ENCODE peak calls at places on chromosomes 6 and 20, in four cellular contexts. One of them, this sample, is unnamed.

GRCh38 chr6:4948781-4949450 is 54.9 kb downstream of the RPP40 start:
- DNase-seq in SK-N-SH: no peak
- DNase-seq in heart right ventricle: no peak
- DNase-seq in fibroblast of pulmonary artery: no peak
- DNase-seq in this sample: no peak

GRCh38 chr6:111585241-111585968 is 20.3 kb downstream of the TRAF3IP2 start:
- DNase-seq in fibroblast of pulmonary artery: peak; percentile 70
- DNase-seq in SK-N-SH: no peak
- DNase-seq in heart right ventricle: no peak
- DNase-seq in this sample: no peak

GRCh38 chr6:136994782-136995181 is 50.0 kb downstream of the IL20RA start:
- DNase-seq in fibroblast of pulmonary artery: no peak
- DNase-seq in heart right ventricle: no peak
- DNase-seq in SK-N-SH: no peak
- DNase-seq in this sample: no peak

GRCh38 chr6:35919827-35920751 is 809 bp downstream of the SRPK1 start:
- DNase-seq in SK-N-SH: peak; percentile 56
- DNase-seq in fibroblast of pulmonary artery: peak; percentile 70
- DNase-seq in heart right ventricle: no peak
- DNase-seq in this sample: no peak

GRCh38 chr6:43096451-43097097 is 20.5 kb downstream of the PTK7 start:
- DNase-seq in SK-N-SH: peak; percentile 38
- DNase-seq in fibroblast of pulmonary artery: peak; percentile 73
- DNase-seq in heart right ventricle: no peak
- DNase-seq in this sample: peak; percentile 89

GRCh38 chr20:13458860-13459451 is 179.8 kb downstream of the TASP1 start:
- DNase-seq in SK-N-SH: peak; percentile 33
- DNase-seq in heart right ventricle: no peak
- DNase-seq in fibroblast of pulmonary artery: peak; percentile 68
- DNase-seq in this sample: peak; percentile 16

GRCh38 chr6:7502743-7503142 is 38.7 kb upstream of the DSP start:
- DNase-seq in SK-N-SH: no peak
- DNase-seq in heart right ventricle: no peak
- DNase-seq in fibroblast of pulmonary artery: no peak
- DNase-seq in this sample: no peak

GRCh38 chr6:21070620-21071019 is 522.9 kb upstream of the SOX4 start:
- DNase-seq in SK-N-SH: no peak
- DNase-seq in heart right ventricle: no peak
- DNase-seq in fibroblast of pulmonary artery: no peak
- DNase-seq in this sample: no peak

GRCh38 chr20:51383891-51384510 is 158.5 kb downstream of the NFATC2 start:
- DNase-seq in SK-N-SH: no peak
- DNase-seq in heart right ventricle: no peak
- DNase-seq in fibroblast of pulmonary artery: no peak
- DNase-seq in this sample: no peak

GRCh38 chr6:6678185-6678671 is 89.7 kb downstream of the LY86 start:
- DNase-seq in SK-N-SH: no peak
- DNase-seq in fibroblast of pulmonary artery: peak; percentile 64
- DNase-seq in heart right ventricle: no peak
- DNase-seq in this sample: peak; percentile 24

GRCh38 chr20:23442436-23442835 is 3.0 kb downstream of the CSTL1 start:
- DNase-seq in heart right ventricle: no peak
- DNase-seq in SK-N-SH: no peak
- DNase-seq in fibroblast of pulmonary artery: no peak
- DNase-seq in this sample: no peak

GRCh38 chr6:136345145-136345544 is 55.5 kb upstream of the BCLAF1 start:
- DNase-seq in fibroblast of pulmonary artery: no peak
- DNase-seq in SK-N-SH: no peak
- DNase-seq in heart right ventricle: no peak
- DNase-seq in this sample: no peak

GRCh38 chr6:11702796-11703130 is 75.8 kb downstream of the ADTRP start:
- DNase-seq in fibroblast of pulmonary artery: no peak
- DNase-seq in heart right ventricle: no peak
- DNase-seq in SK-N-SH: no peak
- DNase-seq in this sample: no peak

GRCh38 chr6:44011350-44011925 is 115.8 kb downstream of the MRPL14 start:
- DNase-seq in heart right ventricle: no peak
- DNase-seq in SK-N-SH: no peak
- DNase-seq in fibroblast of pulmonary artery: no peak
- DNase-seq in this sample: no peak

GRCh38 chr6:156102129-156102528 is 646.5 kb upstream of the NOX3 start:
- DNase-seq in heart right ventricle: no peak
- DNase-seq in fibroblast of pulmonary artery: peak; percentile 21
- DNase-seq in SK-N-SH: no peak
- DNase-seq in this sample: no peak

GRCh38 chr6:161041274-161041673 is 49.7 kb downstream of the MAP3K4 start:
- DNase-seq in fibroblast of pulmonary artery: no peak
- DNase-seq in heart right ventricle: no peak
- DNase-seq in SK-N-SH: no peak
- DNase-seq in this sample: no peak

GRCh38 chr6:157996918-157997702 is 15.4 kb downstream of the SYNJ2 start:
- DNase-seq in SK-N-SH: no peak
- DNase-seq in fibroblast of pulmonary artery: no peak
- DNase-seq in heart right ventricle: no peak
- DNase-seq in this sample: no peak

GRCh38 chr6:11006060-11006459 is 38.0 kb downstream of the ELOVL2 start:
- DNase-seq in SK-N-SH: no peak
- DNase-seq in fibroblast of pulmonary artery: no peak
- DNase-seq in heart right ventricle: no peak
- DNase-seq in this sample: no peak

GRCh38 chr6:128520436-128521301 is at the start of gene PTPRK:
- DNase-seq in heart right ventricle: peak; percentile 93
- DNase-seq in SK-N-SH: peak; percentile 82
- DNase-seq in fibroblast of pulmonary artery: peak; percentile 93
- DNase-seq in this sample: peak; percentile 83

GRCh38 chr6:31836036-31836675 is 8.6 kb downstream of the HSPA1B start:
- DNase-seq in SK-N-SH: no peak
- DNase-seq in heart right ventricle: no peak
- DNase-seq in fibroblast of pulmonary artery: no peak
- DNase-seq in this sample: no peak

GRCh38 chr6:81171991-81172740 is 580.3 kb downstream of the TENT5A start:
- DNase-seq in SK-N-SH: no peak
- DNase-seq in heart right ventricle: peak; percentile 19
- DNase-seq in fibroblast of pulmonary artery: peak; percentile 67
- DNase-seq in this sample: peak; percentile 23

GRCh38 chr6:110325197-110325596 is 33.0 kb downstream of the METTL24 start:
- DNase-seq in SK-N-SH: no peak
- DNase-seq in fibroblast of pulmonary artery: peak; percentile 73
- DNase-seq in heart right ventricle: no peak
- DNase-seq in this sample: peak; percentile 3

GRCh38 chr6:159170999-159171712 is 2.0 kb downstream of the FNDC1 start:
- DNase-seq in heart right ventricle: no peak
- DNase-seq in fibroblast of pulmonary artery: peak; percentile 72
- DNase-seq in SK-N-SH: no peak
- DNase-seq in this sample: peak; percentile 78

GRCh38 chr6:4153514-4153985 is 18.2 kb upstream of the ECI2 start:
- DNase-seq in SK-N-SH: no peak
- DNase-seq in fibroblast of pulmonary artery: no peak
- DNase-seq in heart right ventricle: no peak
- DNase-seq in this sample: no peak

GRCh38 chr6:137241481-137242011 is 22.4 kb upstream of the IFNGR1 start:
- DNase-seq in fibroblast of pulmonary artery: peak; percentile 56
- DNase-seq in heart right ventricle: no peak
- DNase-seq in SK-N-SH: no peak
- DNase-seq in this sample: no peak

GRCh38 chr6:109075934-109076333 is 18.7 kb downstream of the SESN1 start:
- DNase-seq in fibroblast of pulmonary artery: no peak
- DNase-seq in SK-N-SH: no peak
- DNase-seq in heart right ventricle: no peak
- DNase-seq in this sample: no peak

GRCh38 chr20:37055276-37055675 is 40.5 kb downstream of the RBL1 start:
- DNase-seq in fibroblast of pulmonary artery: no peak
- DNase-seq in SK-N-SH: no peak
- DNase-seq in heart right ventricle: no peak
- DNase-seq in this sample: no peak

GRCh38 chr20:50019466-50020256 is 36.9 kb downstream of the SNAI1 start:
- DNase-seq in SK-N-SH: no peak
- DNase-seq in fibroblast of pulmonary artery: no peak
- DNase-seq in heart right ventricle: peak; percentile 29
- DNase-seq in this sample: no peak

GRCh38 chr6:97663252-97663651 is 380.2 kb upstream of the MMS22L start:
- DNase-seq in SK-N-SH: no peak
- DNase-seq in fibroblast of pulmonary artery: no peak
- DNase-seq in heart right ventricle: no peak
- DNase-seq in this sample: no peak

GRCh38 chr20:24165336-24166126 is 177.0 kb upstream of the GGTLC1 start:
- DNase-seq in heart right ventricle: no peak
- DNase-seq in fibroblast of pulmonary artery: no peak
- DNase-seq in SK-N-SH: no peak
- DNase-seq in this sample: no peak

GRCh38 chr6:129981598-129981997 is 36.8 kb upstream of the L3MBTL3 start:
- DNase-seq in heart right ventricle: no peak
- DNase-seq in SK-N-SH: no peak
- DNase-seq in fibroblast of pulmonary artery: peak; percentile 23
- DNase-seq in this sample: no peak

GRCh38 chr6:36634317-36634716 is 40.2 kb downstream of the SRSF3 start:
- DNase-seq in fibroblast of pulmonary artery: no peak
- DNase-seq in SK-N-SH: no peak
- DNase-seq in heart right ventricle: no peak
- DNase-seq in this sample: no peak

GRCh38 chr6:134962421-134962820 is 12.5 kb upstream of the ALDH8A1 start:
- DNase-seq in fibroblast of pulmonary artery: no peak
- DNase-seq in SK-N-SH: no peak
- DNase-seq in heart right ventricle: no peak
- DNase-seq in this sample: no peak

GRCh38 chr6:6319947-6320811 is at the start of gene F13A1:
- DNase-seq in fibroblast of pulmonary artery: no peak
- DNase-seq in heart right ventricle: no peak
- DNase-seq in SK-N-SH: no peak
- DNase-seq in this sample: no peak

GRCh38 chr6:11712760-11713159 is 65.8 kb downstream of the ADTRP start:
- DNase-seq in SK-N-SH: no peak
- DNase-seq in heart right ventricle: no peak
- DNase-seq in fibroblast of pulmonary artery: peak; percentile 31
- DNase-seq in this sample: no peak

DNA sequence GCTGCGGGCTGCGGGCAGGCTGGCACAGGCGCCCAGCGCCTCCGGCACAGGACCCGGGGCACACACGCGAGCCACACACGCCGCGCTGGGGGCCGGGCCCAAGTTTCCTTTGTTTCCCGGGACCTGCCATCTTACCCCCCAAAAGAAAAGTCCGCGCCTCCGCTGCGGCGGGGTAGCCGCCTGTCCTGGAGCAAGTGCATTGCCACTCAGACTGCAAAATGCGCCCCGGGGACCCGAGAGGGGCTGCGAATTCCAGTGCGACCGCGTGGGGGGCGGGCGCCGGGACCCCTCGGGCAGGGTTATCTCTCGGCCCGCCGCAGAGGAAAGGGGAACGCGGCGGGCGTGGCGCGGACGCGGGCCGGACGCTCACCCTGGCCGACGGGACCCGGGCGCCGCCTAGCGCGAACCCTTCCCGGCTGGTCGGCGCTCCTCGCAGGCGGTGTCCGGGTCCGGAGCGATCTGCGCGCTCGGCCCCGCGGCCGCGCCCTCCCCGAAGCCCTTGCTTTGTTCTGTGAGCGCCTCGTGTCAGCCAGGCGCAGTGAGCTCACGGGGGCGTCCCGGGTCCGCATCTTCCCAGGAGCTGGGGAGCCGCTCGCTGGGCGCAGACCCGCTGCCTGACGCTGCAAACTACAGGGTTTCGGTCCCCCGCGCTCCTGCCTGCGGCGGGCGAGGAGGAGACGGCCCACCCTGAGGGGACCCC is 620 bp upstream of the CD24 start:
- DNase-seq in fibroblast of pulmonary artery: no peak
- DNase-seq in heart right ventricle: peak; percentile 7
- DNase-seq in SK-N-SH: peak; percentile 76
- DNase-seq in this sample: no peak
- TF ChIP-seq CTCF in fibroblast of pulmonary artery: no peak
- TF ChIP-seq CTCF in heart right ventricle: peak; percentile 18
- TF ChIP-seq CTCF in SK-N-SH: no peak
- TF ChIP-seq CTCF in this sample: no peak

DNA sequence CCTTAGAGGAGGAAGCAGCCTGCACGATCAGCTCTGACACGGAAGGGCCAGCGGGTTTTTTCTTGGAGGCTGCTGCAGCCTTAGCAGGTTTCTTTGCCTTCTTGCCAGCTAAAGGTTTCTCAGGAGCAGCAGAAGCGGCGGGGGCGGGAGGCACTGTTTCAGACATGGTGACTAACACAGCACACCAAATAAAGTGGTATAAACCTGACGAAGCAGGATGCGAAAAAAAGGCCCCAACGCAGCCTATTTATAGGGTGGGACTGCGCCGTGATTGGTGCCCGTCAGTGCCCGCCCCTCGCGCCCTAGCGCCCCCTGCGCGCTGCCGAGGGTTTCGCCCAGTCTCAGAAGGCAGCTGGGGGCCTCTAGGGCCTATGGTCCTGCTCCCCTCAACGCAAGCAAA is 55.0 kb downstream of the TRIM38 start:
- DNase-seq in fibroblast of pulmonary artery: peak; percentile 92
- DNase-seq in heart right ventricle: peak; percentile 78
- DNase-seq in SK-N-SH: no peak
- DNase-seq in this sample: no peak
- H3K4me3 ChIP-seq in fibroblast of pulmonary artery: peak overlapping the region; percentile 51
- H3K4me3 ChIP-seq in heart right ventricle: peak overlapping the region; percentile 54
- H3K4me3 ChIP-seq in SK-N-SH: no peak overlapping the region
- H3K4me3 ChIP-seq in this sample: peak overlapping the region; percentile 27

GRCh38 chr20:9503530-9504251 is 10.7 kb upstream of the LAMP5 start:
- DNase-seq in heart right ventricle: no peak
- DNase-seq in fibroblast of pulmonary artery: no peak
- DNase-seq in SK-N-SH: no peak
- DNase-seq in this sample: peak; percentile 88
- TF ChIP-seq CTCF in heart right ventricle: no peak
- TF ChIP-seq CTCF in fibroblast of pulmonary artery: no peak
- TF ChIP-seq CTCF in SK-N-SH: peak; percentile 45
- TF ChIP-seq CTCF in this sample: peak; percentile 26

DNA sequence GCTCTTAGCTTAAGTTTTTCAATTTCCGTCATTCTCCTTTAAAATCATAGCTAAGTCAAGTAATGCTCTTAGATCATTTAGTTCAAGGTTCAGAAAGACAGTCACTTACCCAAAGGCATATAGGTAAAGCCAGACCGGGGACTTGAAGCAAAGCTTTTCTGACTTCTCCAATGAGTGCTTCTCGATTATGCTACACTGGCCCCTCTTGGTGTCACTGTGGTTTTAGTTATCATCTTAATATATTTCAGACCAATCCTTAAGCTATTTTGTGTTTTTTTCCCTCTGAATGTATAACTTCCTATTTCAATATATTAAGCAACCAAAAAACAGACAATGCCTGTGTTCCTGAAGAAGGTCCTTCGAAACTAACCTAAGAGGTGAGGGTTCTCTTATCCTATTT is 3.8 kb downstream of the PRDM1 start:
- DNase-seq in SK-N-SH: no peak
- DNase-seq in fibroblast of pulmonary artery: peak; percentile 38
- DNase-seq in heart right ventricle: no peak
- DNase-seq in this sample: no peak
- H3K4me3 ChIP-seq in SK-N-SH: no peak overlapping the region
- H3K4me3 ChIP-seq in fibroblast of pulmonary artery: no peak overlapping the region
- H3K4me3 ChIP-seq in heart right ventricle: peak overlapping the region; percentile 53
- H3K4me3 ChIP-seq in this sample: peak overlapping the region; percentile 67

GRCh38 chr20:62208805-62209755 is 11.0 kb downstream of the HRH3 start:
- DNase-seq in fibroblast of pulmonary artery: peak; percentile 8
- DNase-seq in SK-N-SH: peak; percentile 42
- DNase-seq in heart right ventricle: no peak
- DNase-seq in this sample: no peak
- TF ChIP-seq CTCF in fibroblast of pulmonary artery: no peak
- TF ChIP-seq CTCF in SK-N-SH: no peak
- TF ChIP-seq CTCF in heart right ventricle: no peak
- TF ChIP-seq CTCF in this sample: no peak